ENCODE peak calls at places on chromosomes 6 and 20, in ten cellular contexts. E, N, H, S, K, A, X, V, O and T are unnamed samples.

GRCh38 chr6:42696526-42697267 is 25.7 kb downstream of the PRPH2 start:
- DNase-seq in N (no peak), V (peak; percentile 62), K (no peak), A (peak; percentile 47), H (no peak), E (peak; percentile 53), X (no peak), O (no peak), S (no peak), T (no peak)

GRCh38 chr6:136723780-136724179 is 68.5 kb downstream of the MAP3K5 start:
- DNase-seq in K (peak; percentile 23), H (peak; percentile 80), V (no peak), S (no peak), E (no peak), A (no peak), O (no peak), N (no peak), X (no peak), T (no peak)

GRCh38 chr6:165701564-165702354 is 38.7 kb upstream of the PDE10A start:
- DNase-seq in A (no peak), N (no peak), K (no peak), H (no peak), S (no peak), E (no peak), V (no peak), X (no peak), O (no peak), T (no peak)

GRCh38 chr6:108597601-108598315 is 37.0 kb downstream of the FOXO3 start:
- DNase-seq in V (no peak), K (no peak), S (no peak), O (no peak), A (no peak), X (no peak), N (no peak), E (no peak), H (peak; percentile 35), T (no peak)

GRCh38 chr20:23019403-23019802 is 15.7 kb upstream of the SSTR4 start:
- DNase-seq in E (no peak), H (no peak), S (no peak), N (no peak), V (no peak), X (no peak), K (no peak), O (no peak), A (no peak), T (no peak)

GRCh38 chr6:6323352-6323751 is 2.9 kb upstream of the F13A1 start:
- DNase-seq in N (no peak), K (no peak), O (no peak), E (no peak), S (no peak), V (no peak), H (no peak), X (no peak), A (no peak), T (no peak)

GRCh38 chr6:167113935-167114910 is 8.7 kb upstream of the CCR6 start:
- DNase-seq in E (no peak), A (no peak), V (no peak), X (no peak), K (no peak), S (no peak), H (peak; percentile 96), N (no peak), O (no peak), T (no peak)

GRCh38 chr6:121817141-121817540 is 381.7 kb downstream of the GJA1 start:
- DNase-seq in O (no peak), X (no peak), K (no peak), V (peak; percentile 41), E (no peak), S (no peak), N (no peak), H (no peak), A (no peak), T (no peak)

GRCh38 chr20:63737690-63737939 is 1.2 kb downstream of the LIME1 start:
- DNase-seq in O (no peak), X (no peak), V (no peak), A (no peak), H (no peak), K (no peak), N (no peak), E (no peak), S (no peak), T (no peak)

GRCh38 chr20:56841346-56841908 is 212.3 kb downstream of the TFAP2C start:
- DNase-seq in V (no peak), E (no peak), S (no peak), N (no peak), X (no peak), A (no peak), K (no peak), H (no peak), O (no peak), T (no peak)

GRCh38 chr20:47773381-47773786 is 11.9 kb downstream of the SULF2 start:
- DNase-seq in V (peak; percentile 39), N (no peak), K (no peak), S (peak; percentile 39), H (no peak), E (no peak), O (no peak), X (no peak), A (no peak), T (no peak)

GRCh38 chr6:38065734-38066133 is 246.2 kb downstream of the ZFAND3 start:
- DNase-seq in S (no peak), E (no peak), A (no peak), H (no peak), X (no peak), O (no peak), V (no peak), K (no peak), N (no peak), T (no peak)

GRCh38 chr20:57250607-57251343 is 15.7 kb downstream of the BMP7 start:
- DNase-seq in N (no peak), E (no peak), X (no peak), H (peak; percentile 71), A (no peak), O (no peak), V (no peak), S (no peak), K (no peak), T (peak; percentile 56)

GRCh38 chr6:91860951-91861350 is 1274.1 kb upstream of the MAP3K7 start:
- DNase-seq in X (no peak), S (no peak), E (no peak), A (peak; percentile 56), K (no peak), N (no peak), H (no peak), V (peak; percentile 1), O (peak; percentile 28), T (no peak)

GRCh38 chr6:85390775-85391174 is 59.1 kb upstream of the NT5E start:
- DNase-seq in K (no peak), X (no peak), A (no peak), H (no peak), S (no peak), N (no peak), V (peak; percentile 68), E (no peak), O (no peak), T (no peak)

GRCh38 chr6:167111597-167111996 is 11.3 kb upstream of the CCR6 start:
- DNase-seq in S (no peak), K (no peak), O (no peak), V (no peak), A (no peak), N (no peak), X (no peak), H (no peak), E (no peak), T (no peak)

GRCh38 chr6:35089216-35089934 is 51.8 kb downstream of the TCP11 start:
- DNase-seq in S (peak; percentile 22), N (no peak), H (no peak), V (no peak), A (no peak), E (no peak), O (no peak), X (no peak), K (no peak), T (no peak)

GRCh38 chr6:40957616-40958492 is 81.2 kb downstream of the UNC5CL start:
- DNase-seq in X (no peak), V (peak; percentile 72), E (no peak), O (no peak), A (peak; percentile 26), N (no peak), K (peak; percentile 34), H (no peak), S (no peak), T (no peak)

GRCh38 chr6:157885211-157885788 is 62.3 kb downstream of the SNX9 start:
- DNase-seq in V (no peak), A (no peak), O (no peak), N (no peak), E (no peak), S (no peak), X (no peak), K (no peak), H (no peak), T (no peak)

GRCh38 chr6:55293116-55293515 is 34.2 kb upstream of the GFRAL start:
- DNase-seq in O (no peak), H (peak; percentile 3), V (peak; percentile 31), N (no peak), X (no peak), S (no peak), K (peak; percentile 37), E (no peak), A (no peak), T (peak; percentile 37)

GRCh38 chr20:1526896-1527295 is 30.6 kb downstream of the SIRPD start:
- DNase-seq in S (no peak), E (no peak), A (no peak), N (no peak), O (no peak), V (peak; percentile 37), X (no peak), H (no peak), K (no peak), T (no peak)

GRCh38 chr6:87702589-87702945 is 534 bp upstream of the AKIRIN2 start:
- DNase-seq in N (no peak), O (no peak), A (no peak), H (peak; percentile 58), K (peak; percentile 89), X (no peak), V (peak; percentile 72), E (no peak), S (no peak), T (peak; percentile 89)

GRCh38 chr6:106918128-106918527 is 56.4 kb downstream of the CD24 start:
- DNase-seq in H (no peak), E (no peak), A (no peak), K (no peak), S (no peak), O (no peak), N (no peak), X (no peak), V (no peak), T (no peak)

GRCh38 chr6:129206761-129207330 is 323.9 kb downstream of the LAMA2 start:
- DNase-seq in A (no peak), S (no peak), X (no peak), O (no peak), N (no peak), V (no peak), H (no peak), E (no peak), K (no peak), T (no peak)

GRCh38 chr20:25247100-25247665 is 702 bp upstream of the PYGB start:
- DNase-seq in N (peak; percentile 71), O (peak; percentile 64), X (peak; percentile 74), S (peak; percentile 68), H (peak; percentile 6), A (no peak), V (peak; percentile 58), K (peak; percentile 84), E (peak; percentile 57), T (peak; percentile 84)

GRCh38 chr20:46350201-46350985 is 42.1 kb upstream of the CDH22 start:
- DNase-seq in O (no peak), S (no peak), H (peak; percentile 50), N (peak; percentile 40), K (no peak), X (no peak), V (peak; percentile 86), E (no peak), A (peak; percentile 80), T (peak; percentile 92)

GRCh38 chr6:10583509-10583908 is 62.4 kb downstream of the GCNT2 start:
- DNase-seq in V (no peak), X (no peak), S (no peak), E (no peak), N (no peak), A (no peak), O (peak; percentile 25), H (no peak), K (no peak), T (peak; percentile 79)

GRCh38 chr6:43078651-43079050 is 2.5 kb downstream of the PTK7 start:
- DNase-seq in N (no peak), S (no peak), K (no peak), E (no peak), A (no peak), X (no peak), V (no peak), O (no peak), H (no peak), T (no peak)